ENCODE peak calls at places on chromosomes 16 and 17, in four cellular contexts. B, J, S and U are unnamed samples. For H3K4me1, the result is how much of the 10 kb centered on the place peaks cover.

GRCh38 chr16:79347176-79347715 is 253.3 kb downstream of the MAF start:
- DNase-seq in B (no peak), J (no peak), S (no peak), U (no peak)

GRCh38 chr16:22216191-22216831 is 10.2 kb downstream of the EEF2K start:
- DNase-seq in B (no peak), J (no peak), S (no peak), U (no peak)

GRCh38 chr17:75032896-75033294 is 13.9 kb downstream of the ATP5PD start:
- DNase-seq in B (no peak), J (no peak), S (no peak), U (no peak)

GRCh38 chr17:45948881-45949624 is 50.0 kb upstream of the STH start:
- DNase-seq in B (peak), J (peak), S (peak), U (peak)

GRCh38 chr17:78147315-78147998 is 1.3 kb downstream of the C17orf99 start:
- DNase-seq in B (no peak), J (peak), S (no peak), U (peak)

GRCh38 chr17:13541032-13541480 is 60.7 kb downstream of the HS3ST3A1 start:
- DNase-seq in B (no peak), J (no peak), S (no peak), U (no peak)

GRCh38 chr17:64313577-64313976 is 50.5 kb upstream of the TEX2 start:
- DNase-seq in B (no peak), J (no peak), S (no peak), U (no peak)

GRCh38 chr17:31511583-31511982 is 120.1 kb downstream of the RAB11FIP4 start:
- DNase-seq in B (no peak), J (no peak), S (no peak), U (no peak)

GRCh38 chr16:68073902-68074760 is 11.0 kb upstream of the NFATC3 start:
- DNase-seq in B (no peak), J (no peak), S (no peak), U (no peak)

GRCh38 chr17:78484300-78485159 is 92.7 kb downstream of the DNAH17 start:
- DNase-seq in B (peak), J (peak), S (no peak), U (peak)

GRCh38 chr17:37736428-37736827 is 8.4 kb downstream of the HNF1B start:
- DNase-seq in B (no peak), J (no peak), S (no peak), U (no peak)

GRCh38 chr17:32794533-32795246 is 82.2 kb downstream of the MYO1D start:
- DNase-seq in B (no peak), J (peak), S (no peak), U (no peak)

GRCh38 chr16:73094371-73094770 is 46.4 kb upstream of the ZFHX3 start:
- DNase-seq in B (no peak), J (no peak), S (no peak), U (no peak)

GRCh38 chr16:89847930-89848297 is 19.6 kb downstream of the SPIRE2 start:
- DNase-seq in B (no peak), J (peak), S (no peak), U (no peak)

GRCh38 chr17:58640202-58640601 is 51.6 kb downstream of the TEX14 start:
- DNase-seq in B (no peak), J (no peak), S (no peak), U (no peak)

GRCh38 chr17:38559880-38560230 is 45.9 kb downstream of the SRCIN1 start:
- DNase-seq in B (no peak), J (no peak), S (no peak), U (no peak)

GRCh38 chr17:70357196-70357595 is 187.9 kb downstream of the KCNJ2 start:
- DNase-seq in B (no peak), J (no peak), S (no peak), U (no peak)

GRCh38 chr16:85659805-85660511 is 28.8 kb downstream of the GINS2 start:
- DNase-seq in B (peak), J (peak), S (peak), U (peak)

GRCh38 chr16:177981-178676 is 1.6 kb downstream of the HBA1 start:
- DNase-seq in B (no peak), J (no peak), S (no peak), U (no peak)

DNA sequence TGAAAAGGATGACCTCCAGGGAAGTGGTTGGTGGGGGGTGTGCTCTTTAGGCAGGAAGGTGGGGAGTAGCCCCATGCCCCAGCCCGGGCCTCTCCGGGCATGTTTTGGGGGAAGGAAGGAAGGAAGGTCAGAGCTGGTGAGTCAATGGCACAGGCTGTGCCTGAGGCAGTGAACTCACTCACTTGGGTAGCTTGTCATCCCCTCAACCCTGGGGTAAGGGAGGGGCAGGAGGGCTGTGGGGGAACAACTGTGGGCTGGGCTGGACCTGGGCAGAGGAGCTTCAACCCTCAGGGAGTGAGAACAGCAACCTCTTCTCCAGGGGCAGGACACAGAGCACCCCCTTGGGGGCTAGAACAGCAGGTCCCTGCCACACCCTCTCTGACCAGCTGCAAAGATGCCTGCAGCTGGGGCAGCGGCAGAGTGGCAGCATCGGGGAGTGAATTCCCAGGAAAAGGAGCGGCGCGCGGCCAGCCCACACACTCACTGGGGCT is 6.3 kb downstream of the CSF3 start:
- DNase-seq in B (no peak), J (no peak), S (peak), U (no peak)
- H3K4me3 ChIP-seq in B (no peak), J (no peak), S (no peak), U (no peak)

GRCh38 chr16:2197765-2198164 is 1.4 kb upstream of the CASKIN1 start:
- DNase-seq in B (no peak), J (no peak), S (no peak), U (no peak)

GRCh38 chr16:2196981-2197511 is 641 bp upstream of the CASKIN1 start:
- DNase-seq in B (no peak), J (no peak), S (no peak), U (no peak)

GRCh38 chr16:2199095-2199494 is 2.7 kb upstream of the CASKIN1 start:
- DNase-seq in B (no peak), J (no peak), S (no peak), U (no peak)

GRCh38 chr16:2199621-2200139 is 3.3 kb upstream of the CASKIN1 start:
- DNase-seq in B (no peak), J (no peak), S (no peak), U (no peak)

DNA sequence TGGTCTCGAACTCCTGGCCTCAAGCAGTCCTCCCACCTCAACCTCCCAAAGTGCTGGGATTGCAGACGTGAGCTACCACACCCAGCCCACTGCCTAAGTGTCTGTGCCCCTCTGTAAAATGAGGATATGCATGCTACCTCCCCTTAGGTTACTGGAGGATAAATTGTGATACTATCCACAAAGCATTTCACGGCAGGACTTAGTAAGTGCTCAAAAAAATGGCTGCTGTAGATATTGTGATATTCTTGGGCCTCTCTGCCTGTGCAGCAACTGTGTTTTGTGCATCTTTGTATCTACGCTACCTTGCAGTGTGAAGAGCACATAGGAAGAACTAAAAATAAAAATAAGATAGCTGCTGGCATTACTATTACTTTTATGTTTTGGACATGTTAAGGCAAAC is 1.9 kb upstream of the CASKIN1 start:
- DNase-seq in B (no peak), J (no peak), S (no peak), U (no peak)
- H3K4me1 ChIP-seq in B (under half), J (under half), S (under half), U (under half)

GRCh38 chr17:44220211-44221071 is 966 bp upstream of the UBTF start:
- DNase-seq in B (peak), J (peak), S (peak), U (peak)

GRCh38 chr17:44221072-44221861 is 1.8 kb upstream of the UBTF start:
- DNase-seq in B (peak), J (peak), S (peak), U (peak)

GRCh38 chr17:44218344-44219125 is 940 bp downstream of the UBTF start:
- DNase-seq in B (peak), J (peak), S (peak), U (peak)

GRCh38 chr17:44219126-44219635 is 294 bp downstream of the UBTF start:
- DNase-seq in B (peak), J (peak), S (peak), U (peak)

GRCh38 chr17:44219636-44220210 is at the start of gene UBTF:
- DNase-seq in B (peak), J (peak), S (peak), U (peak)
- TF ChIP-seq CTCF in B (no peak), J (no peak), S (no peak), U (no peak)

GRCh38 chr16:19523559-19524355 is at the start of gene CCP110:
- DNase-seq in B (peak), J (peak), S (peak), U (peak)

GRCh38 chr16:19524356-19524865 is 669 bp downstream of the CCP110 start:
- DNase-seq in B (no peak), J (no peak), S (no peak), U (no peak)

GRCh38 chr16:19521471-19522368 is at the start of gene GDE1:
- DNase-seq in B (peak), J (peak), S (peak), U (peak)

GRCh38 chr16:19522369-19523159 is 666 bp upstream of the GDE1 start:
- DNase-seq in B (no peak), J (no peak), S (no peak), U (no peak)

GRCh38 chr16:19523184-19523558 is 571 bp upstream of the CCP110 start:
- DNase-seq in B (no peak), J (no peak), S (no peak), U (peak)
- H3K4me3 ChIP-seq in B (peak), J (no peak), S (peak), U (peak)